ENCODE peak calls at places on chromosomes 16 and 17, in seven cellular contexts. Q, L, G, C, Y, N and Z are unnamed samples.
A peak's percentile ranks its signal among the peaks of the same experiment; 100 is the strongest.

GRCh38 chr17:36946726-36947091 is 2.0 kb upstream of the AATF start:
- DNase-seq in Q (no peak), L (no peak), G (no peak), C (no peak), Y (no peak), N (no peak), Z (no peak)

GRCh38 chr17:60154616-60155426 is 5.0 kb downstream of the CA4 start:
- DNase-seq in Q (no peak), L (no peak), G (peak; percentile 81), C (no peak), Y (no peak), N (no peak), Z (no peak)

GRCh38 chr17:5826384-5826783 is 242.1 kb upstream of the NLRP1 start:
- DNase-seq in Q (no peak), L (no peak), G (no peak), C (no peak), Y (no peak), N (no peak), Z (no peak)

GRCh38 chr17:8872036-8872704 is 4.7 kb upstream of the PIK3R6 start:
- DNase-seq in Q (no peak), L (no peak), G (no peak), C (no peak), Y (no peak), N (no peak), Z (no peak)

GRCh38 chr17:41691031-41691777 is 2.5 kb downstream of the EIF1 start:
- DNase-seq in Q (no peak), L (peak; percentile 20), G (no peak), C (no peak), Y (no peak), N (no peak), Z (no peak)

GRCh38 chr17:31550389-31551056 is 159.0 kb downstream of the RAB11FIP4 start:
- DNase-seq in Q (no peak), L (peak; percentile 33), G (peak; percentile 17), C (no peak), Y (no peak), N (no peak), Z (no peak)

GRCh38 chr16:87335968-87336849 is 19.0 kb upstream of the C16orf95 start:
- DNase-seq in Q (no peak), L (no peak), G (no peak), C (no peak), Y (no peak), N (no peak), Z (no peak)

GRCh38 chr16:20072524-20073202 is 1.0 kb downstream of the GPR139 start:
- DNase-seq in Q (no peak), L (no peak), G (no peak), C (no peak), Y (no peak), N (no peak), Z (no peak)

GRCh38 chr17:57407287-57408063 is 151.2 kb downstream of the MSI2 start:
- DNase-seq in Q (peak; percentile 46), L (peak; percentile 37), G (peak; percentile 60), C (no peak), Y (peak; percentile 79), N (no peak), Z (peak; percentile 75)

GRCh38 chr17:11539637-11540036 is 58.6 kb upstream of the DNAH9 start:
- DNase-seq in Q (no peak), L (no peak), G (no peak), C (no peak), Y (no peak), N (no peak), Z (no peak)

GRCh38 chr17:80959330-80960036 is 32.2 kb upstream of the CHMP6 start:
- DNase-seq in Q (no peak), L (no peak), G (peak; percentile 45), C (no peak), Y (no peak), N (no peak), Z (no peak)

GRCh38 chr16:84930298-84931106 is 80.8 kb downstream of the ZDHHC7 start:
- DNase-seq in Q (no peak), L (no peak), G (no peak), C (peak; percentile 17), Y (no peak), N (no peak), Z (no peak)

GRCh38 chr17:49898547-49899490 is 51.0 kb upstream of the TAC4 start:
- DNase-seq in Q (peak; percentile 45), L (peak; percentile 32), G (no peak), C (no peak), Y (no peak), N (no peak), Z (peak; percentile 50)

GRCh38 chr16:67198238-67198734 is 645 bp upstream of the ELMO3 start:
- DNase-seq in Q (no peak), L (peak; percentile 75), G (peak; percentile 60), C (no peak), Y (peak; percentile 50), N (no peak), Z (peak; percentile 83)